ENCODE peak calls at places on chromosomes 13 and 19, in seven cellular contexts. V, O, Q, W, P, U and B are unnamed samples. For H3K4me1, the result is how much of the 10 kb centered on the place peaks cover.

GRCh38 chr19:16496613-16496983 is 404 bp downstream of the C19orf44 start:
- DNase-seq in V (peak), W (no peak), O (no peak), P (no peak), Q (peak), U (peak), B (no peak)

GRCh38 chr19:55193481-55193880 is 13.4 kb upstream of the SYT5 start:
- DNase-seq in W (no peak), O (no peak), U (no peak), P (no peak), V (no peak), Q (no peak), B (no peak)

GRCh38 chr19:55253842-55254624 is 4.8 kb downstream of the PPP6R1 start:
- DNase-seq in U (no peak), V (no peak), W (no peak), Q (peak), P (no peak), O (peak), B (no peak)

GRCh38 chr19:41564515-41565383 is 11.2 kb upstream of the CEACAM21 start:
- DNase-seq in P (no peak), Q (no peak), O (no peak), W (no peak), V (peak), U (no peak), B (peak)

GRCh38 chr13:25286969-25287961 is at the start of gene MTMR6:
- DNase-seq in W (peak), P (peak), V (peak), O (peak), Q (peak), U (peak), B (peak)

GRCh38 chr13:74562381-74562780 is 428.2 kb upstream of the KLF12 start:
- DNase-seq in Q (no peak), U (no peak), W (no peak), O (no peak), V (no peak), P (no peak), B (no peak)

GRCh38 chr13:26698392-26699196 is 62.0 kb downstream of the GPR12 start:
- DNase-seq in Q (peak), P (peak), O (peak), W (peak), U (peak), V (peak), B (peak)

GRCh38 chr13:102697929-102698648 is 3.2 kb upstream of the METTL21C start:
- DNase-seq in P (no peak), Q (no peak), U (no peak), V (no peak), W (no peak), O (no peak), B (no peak)

GRCh38 chr13:41543664-41544300 is 86.4 kb downstream of the RGCC start:
- DNase-seq in O (no peak), Q (no peak), P (no peak), V (no peak), U (no peak), W (no peak), B (no peak)

GRCh38 chr19:47613165-47614146 is 4.5 kb downstream of the BICRA start:
- DNase-seq in V (no peak), U (no peak), W (no peak), Q (no peak), O (no peak), P (no peak), B (peak)

GRCh38 chr19:16797876-16798275 is 31.3 kb upstream of the SIN3B start:
- DNase-seq in O (no peak), V (no peak), Q (no peak), U (no peak), W (no peak), P (no peak), B (no peak)

GRCh38 chr13:80030491-80030890 is 310.4 kb downstream of the SPRY2 start:
- DNase-seq in V (no peak), P (no peak), W (no peak), U (peak), Q (no peak), O (no peak), B (no peak)

GRCh38 chr13:50800091-50800739 is 43.3 kb downstream of the DLEU7 start:
- DNase-seq in V (no peak), Q (peak), O (no peak), U (no peak), P (no peak), W (no peak), B (no peak)

GRCh38 chr13:110525328-110526319 is 35.9 kb downstream of the RAB20 start:
- DNase-seq in W (no peak), U (peak), Q (peak), O (no peak), P (no peak), V (no peak), B (no peak)
- H3K4me1 ChIP-seq in W (under half), U (under half), Q (under half), O (under half), P (under half), V (under half), B (under half)

GRCh38 chr19:51296331-51297093 is 14.9 kb upstream of the IGLON5 start:
- DNase-seq in O (no peak), U (no peak), V (no peak), Q (no peak), W (no peak), P (no peak), B (no peak)

GRCh38 chr19:51295382-51296126 is 15.9 kb upstream of the IGLON5 start:
- DNase-seq in Q (no peak), W (no peak), V (no peak), O (no peak), P (no peak), U (no peak), B (no peak)

GRCh38 chr19:51293571-51294210 is 17.8 kb upstream of the IGLON5 start:
- DNase-seq in P (no peak), W (no peak), U (no peak), V (no peak), O (no peak), Q (no peak), B (no peak)

GRCh38 chr19:51294211-51294976 is 17.1 kb upstream of the IGLON5 start:
- DNase-seq in V (no peak), W (no peak), U (no peak), O (no peak), P (no peak), Q (no peak), B (no peak)

DNA sequence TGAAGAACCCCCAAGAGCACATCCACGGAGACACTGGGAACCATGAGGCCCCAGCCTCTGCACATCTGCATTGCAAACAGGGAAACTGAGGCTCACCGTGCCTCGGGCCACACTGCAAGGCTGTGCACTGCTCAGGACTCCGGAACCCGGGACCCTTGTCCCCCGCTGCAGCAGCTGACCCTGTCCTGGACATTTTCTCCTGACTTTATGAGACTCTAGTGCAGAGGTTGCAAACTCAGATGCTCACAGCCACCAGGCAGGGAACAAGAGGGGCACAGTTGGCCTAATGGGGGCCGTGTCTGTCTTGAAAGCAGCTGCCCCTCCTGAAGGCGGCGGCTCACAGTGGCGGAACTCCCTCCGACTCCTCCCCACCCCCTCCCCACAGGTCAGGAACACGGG is 16.5 kb upstream of the IGLON5 start:
- DNase-seq in W (no peak), P (no peak), U (no peak), V (no peak), O (no peak), Q (no peak), B (no peak)
- H3K4me1 ChIP-seq in W (under half), P (under half), U (under half), V (under half), O (under half), Q (under half), B (under half)

GRCh38 chr19:7349961-7350711 is 1.4 kb downstream of the ARHGEF18 start:
- DNase-seq in U (no peak), W (no peak), P (no peak), O (peak), Q (peak), V (no peak), B (no peak)

GRCh38 chr19:7351861-7352260 is 3.1 kb downstream of the ARHGEF18 start:
- DNase-seq in U (no peak), Q (peak), O (no peak), P (no peak), V (no peak), W (no peak), B (no peak)

GRCh38 chr19:7348587-7349230 is at the start of gene ARHGEF18:
- DNase-seq in V (peak), P (no peak), O (no peak), U (no peak), Q (peak), W (no peak), B (no peak)

GRCh38 chr19:7346488-7346971 is 2.2 kb upstream of the ARHGEF18 start:
- DNase-seq in W (no peak), O (no peak), V (no peak), P (no peak), Q (peak), U (no peak), B (no peak)

DNA sequence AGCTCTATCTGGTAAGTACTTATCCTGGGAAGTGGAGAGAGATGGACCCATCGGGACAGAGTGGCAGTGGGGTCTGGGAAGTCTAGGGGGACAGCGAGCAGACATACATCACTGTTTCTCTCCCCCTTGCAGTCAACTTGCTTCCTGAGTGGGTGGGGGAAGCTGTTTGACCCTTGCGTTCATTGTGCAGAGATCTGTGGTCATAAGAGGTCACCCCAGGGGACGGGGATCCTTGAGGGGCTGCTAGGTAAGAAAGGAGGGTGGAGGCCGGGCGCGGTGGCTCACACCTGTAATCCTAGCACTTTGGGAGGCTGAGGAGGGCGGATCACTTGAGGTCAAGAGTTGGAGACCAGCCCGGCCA is 474 bp downstream of the ARHGEF18 start:
- DNase-seq in V (no peak), Q (no peak), P (no peak), W (no peak), U (no peak), O (no peak), B (no peak)
- H3K4me1 ChIP-seq in V (under half), Q (half or more), P (under half), W (under half), U (under half), O (half or more), B (under half)

GRCh38 chr13:97241761-97242160 is 19.6 kb downstream of the MBNL2 start:
- DNase-seq in V (peak), Q (no peak), W (no peak), P (no peak), U (no peak), O (no peak), B (no peak)
- H3K4me1 ChIP-seq in V (under half), Q (under half), W (half or more), P (under half), U (under half), O (under half), B (under half)

DNA sequence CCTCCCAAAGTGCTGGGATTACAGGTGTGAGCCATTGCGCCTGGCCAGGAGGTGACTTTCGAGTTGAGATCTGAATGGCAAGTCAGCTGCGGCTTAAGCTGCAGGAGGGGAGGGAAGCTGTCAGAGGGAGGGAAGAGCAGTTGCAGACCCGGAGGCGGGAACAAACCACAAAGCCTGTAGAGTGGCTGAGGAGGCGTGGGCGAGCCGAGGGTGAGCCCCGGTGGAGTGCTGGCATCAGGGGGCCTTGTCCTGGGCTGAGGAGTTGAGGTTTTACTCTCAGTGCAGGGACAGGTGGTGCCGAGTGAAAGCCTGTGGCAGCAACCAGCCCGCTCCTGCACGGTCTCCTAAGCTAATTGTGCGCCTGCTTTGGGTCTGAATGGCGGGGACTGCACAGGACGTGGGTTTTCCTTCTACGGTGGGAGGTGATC is 24.2 kb downstream of the PPP1R37 start:
- DNase-seq in O (no peak), V (no peak), P (no peak), U (no peak), Q (peak), W (no peak), B (no peak)
- H3K4me1 ChIP-seq in O (under half), V (under half), P (under half), U (under half), Q (half or more), W (under half), B (under half)

DNA sequence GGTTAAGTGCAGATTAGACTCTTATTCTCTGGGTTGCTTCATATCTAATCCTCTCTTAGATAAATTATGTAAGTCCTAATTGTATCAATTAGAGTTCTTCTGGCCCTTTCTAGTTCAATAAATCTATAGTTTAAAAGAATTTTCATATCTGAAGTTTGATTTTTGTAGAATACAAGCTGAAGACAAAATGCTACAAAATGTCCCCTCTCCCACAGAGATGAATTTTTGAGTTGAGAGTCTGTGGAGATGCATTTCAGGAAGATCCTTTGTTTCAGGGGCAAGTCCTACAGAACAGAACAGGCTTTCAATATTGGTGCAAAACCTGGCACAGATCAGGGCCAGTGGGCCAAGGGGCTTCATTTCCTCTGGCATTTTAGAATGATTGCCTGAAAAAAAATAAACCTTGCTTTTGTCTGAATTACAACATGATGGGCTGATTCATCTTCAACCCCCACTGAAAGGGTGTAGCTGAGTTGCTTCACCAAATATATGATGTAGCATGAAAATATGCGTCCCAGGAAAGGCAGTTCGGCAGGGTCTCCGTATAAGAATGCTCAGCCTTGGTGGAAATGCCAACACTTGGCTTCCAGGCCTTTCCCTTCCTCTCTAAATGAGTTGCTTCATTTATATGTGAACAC is 6.4 kb upstream of the IPO5 start:
- DNase-seq in U (no peak), Q (no peak), P (no peak), V (no peak), W (peak), O (no peak), B (no peak)
- H3K4me1 ChIP-seq in U (under half), Q (under half), P (under half), V (under half), W (under half), O (under half), B (under half)

GRCh38 chr19:48624067-48624594 is 4.8 kb downstream of the SPHK2 start:
- DNase-seq in V (peak), W (peak), U (peak), Q (peak), P (peak), O (peak), B (peak)

GRCh38 chr19:48623556-48624066 is 4.3 kb downstream of the SPHK2 start:
- DNase-seq in O (no peak), P (no peak), V (no peak), W (no peak), U (no peak), Q (no peak), B (no peak)

GRCh38 chr19:48627211-48627864 is 8.0 kb downstream of the SPHK2 start:
- DNase-seq in Q (no peak), P (no peak), U (peak), V (no peak), W (no peak), O (no peak), B (no peak)

GRCh38 chr19:48625891-48626327 is 6.6 kb downstream of the SPHK2 start:
- DNase-seq in W (no peak), Q (no peak), V (peak), P (no peak), O (no peak), U (peak), B (no peak)

DNA sequence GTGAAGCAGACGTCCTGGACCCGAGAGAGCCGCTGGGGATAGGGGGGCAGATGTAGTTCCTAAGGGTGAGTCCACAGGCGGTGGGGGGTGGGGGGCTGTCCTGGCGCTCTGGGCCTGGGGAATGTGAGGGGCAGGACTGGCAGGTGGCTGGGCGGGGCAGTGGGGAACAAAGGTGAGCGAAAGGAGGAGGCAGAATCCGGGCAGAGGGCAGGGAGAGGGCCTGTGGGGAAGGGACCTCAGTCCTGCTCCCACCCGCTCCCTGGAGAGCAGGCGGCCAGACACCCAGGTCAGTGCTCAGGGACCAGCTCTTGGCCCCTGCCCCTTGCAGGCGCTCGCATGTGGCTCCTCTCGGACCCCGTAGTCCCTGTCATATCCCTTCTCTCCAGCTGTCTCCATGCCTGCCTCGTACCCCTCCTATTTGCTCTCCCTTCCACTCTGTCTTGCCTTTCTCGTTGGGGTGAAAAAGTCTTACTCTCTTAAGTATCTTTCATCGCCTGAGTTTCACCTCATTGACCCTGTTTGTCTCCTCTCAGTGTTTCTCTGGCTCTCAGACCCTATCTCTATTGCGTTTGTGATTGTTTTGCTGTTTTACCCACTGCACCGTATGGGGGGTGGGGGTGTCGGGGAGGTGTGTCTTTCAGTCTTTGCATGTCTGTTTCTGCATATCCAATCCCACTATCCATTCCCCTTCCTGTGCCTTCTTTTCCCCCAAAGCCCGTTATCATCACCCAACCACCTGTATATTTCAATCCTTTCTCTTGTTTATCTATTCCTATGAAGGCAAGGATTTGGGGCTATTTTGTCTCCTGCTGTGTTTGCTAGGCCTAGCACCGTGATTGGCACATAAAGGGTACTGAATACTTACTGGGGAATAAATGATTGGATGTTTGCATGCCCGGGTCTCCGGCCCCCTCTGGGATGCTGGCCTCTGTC is 5.8 kb downstream of the SPHK2 start:
- DNase-seq in Q (no peak), V (peak), U (peak), W (no peak), O (no peak), P (no peak), B (no peak)
- H3K4me1 ChIP-seq in Q (under half), V (under half), U (under half), W (under half), O (under half), P (under half), B (under half)

GRCh38 chr13:106916329-106916728 is 348.4 kb upstream of the ARGLU1 start:
- DNase-seq in U (no peak), V (no peak), O (no peak), P (no peak), Q (no peak), W (no peak), B (no peak)
- H3K4me1 ChIP-seq in U (under half), V (under half), O (under half), P (under half), Q (under half), W (under half), B (under half)

GRCh38 chr13:98300956-98301641 is 124.0 kb upstream of the RNF113B start:
- DNase-seq in P (no peak), Q (no peak), V (no peak), O (no peak), W (no peak), U (no peak), B (no peak)
- H3K4me1 ChIP-seq in P (under half), Q (under half), V (under half), O (under half), W (under half), U (under half), B (under half)